ENCODE peak calls at places on chromosomes 4 and X, in seven cellular contexts. X is stimulated activated naive CD4-positive, alpha-beta T cell; A is heart right ventricle; R is iris pigment epithelial cell; Q is stimulated activated CD4-positive, alpha-beta T cell treated with anti-CD3 and anti-CD28 coated beads, TNF-alpha, amount 100 ng/mL, for 24 hours; N is CD4-positive, CD25-positive, alpha-beta regulatory T cell; G is H9. D is an unnamed sample.
A peak's percentile ranks its signal among the peaks of the same experiment; 100 is the strongest.

GRCh38 chr4:15035152-15035551 is 32.9 kb downstream of the CPEB2 start:
- DNase-seq in X (no peak), A (no peak), R (peak; percentile 91), Q (no peak), N (no peak), G (no peak), D (no peak)

GRCh38 chr4:147157860-147158701 is 212.4 kb upstream of the TTC29 start:
- DNase-seq in X (no peak), A (peak; percentile 21), R (peak; percentile 24), Q (no peak), N (no peak), G (peak; percentile 68), D (no peak)

GRCh38 chr4:140126261-140126660 is 27.7 kb downstream of the MAML3 start:
- DNase-seq in X (no peak), A (no peak), R (no peak), Q (no peak), N (no peak), G (no peak), D (no peak)

GRCh38 chrX:23331701-23332100 is 2.9 kb upstream of the PTCHD1 start:
- DNase-seq in X (no peak), A (no peak), R (no peak), Q (no peak), N (no peak), G (peak; percentile 51), D (no peak)

GRCh38 chr4:85637778-85638177 is 162.8 kb downstream of the ARHGAP24 start:
- DNase-seq in X (no peak), A (no peak), R (peak; percentile 3), Q (no peak), N (no peak), G (no peak), D (no peak)

GRCh38 chrX:48835524-48836329 is at the start of gene PCSK1N:
- DNase-seq in X (peak; percentile 15), A (no peak), R (no peak), Q (no peak), N (peak; percentile 29), G (peak; percentile 60), D (no peak)

GRCh38 chrX:43735957-43736356 is 79.9 kb downstream of the MAOA start:
- DNase-seq in X (no peak), A (no peak), R (no peak), Q (no peak), N (no peak), G (no peak), D (no peak)

GRCh38 chr4:41693629-41694028 is 54.9 kb downstream of the PHOX2B start:
- DNase-seq in X (no peak), A (no peak), R (peak; percentile 46), Q (no peak), N (no peak), G (no peak), D (no peak)

GRCh38 chr4:143626134-143626859 is 74.2 kb downstream of the FREM3 start:
- DNase-seq in X (no peak), A (peak; percentile 82), R (peak; percentile 48), Q (no peak), N (no peak), G (no peak), D (no peak)

GRCh38 chr4:99324361-99324760 is 3.2 kb upstream of the ADH1B start:
- DNase-seq in X (no peak), A (no peak), R (no peak), Q (no peak), N (no peak), G (no peak), D (no peak)

GRCh38 chrX:154655346-154655745 is 2.0 kb upstream of the CTAG2 start:
- DNase-seq in X (no peak), A (no peak), R (no peak), Q (no peak), N (no peak), G (no peak), D (no peak)

GRCh38 chr4:156948738-156949137 is 22.9 kb downstream of the PDGFC start:
- DNase-seq in X (no peak), A (no peak), R (no peak), Q (no peak), N (no peak), G (no peak), D (no peak)

GRCh38 chr4:46329118-46329976 is 60.6 kb downstream of the GABRA2 start:
- DNase-seq in X (no peak), A (peak; percentile 11), R (peak; percentile 40), Q (no peak), N (no peak), G (peak; percentile 46), D (no peak)

GRCh38 chrX:45515262-45516215 is 314.9 kb upstream of the DIPK2B start:
- DNase-seq in X (peak; percentile 7), A (peak; percentile 30), R (peak; percentile 93), Q (no peak), N (peak; percentile 30), G (no peak), D (peak; percentile 51)

GRCh38 chr4:48079972-48080391 is 54.1 kb downstream of the TXK start:
- DNase-seq in X (no peak), A (no peak), R (peak; percentile 83), Q (no peak), N (no peak), G (no peak), D (no peak)

GRCh38 chr4:26858947-26859401 is 1.7 kb upstream of the STIM2 start:
- DNase-seq in X (no peak), A (no peak), R (peak; percentile 32), Q (no peak), N (no peak), G (no peak), D (no peak)

GRCh38 chrX:40007746-40008705 is 89.7 kb downstream of the BCOR start:
- DNase-seq in X (no peak), A (no peak), R (no peak), Q (no peak), N (no peak), G (peak; percentile 45), D (no peak)

GRCh38 chrX:138191998-138192397 is 519.5 kb downstream of the FGF13 start:
- DNase-seq in X (no peak), A (peak; percentile 4), R (peak; percentile 42), Q (no peak), N (no peak), G (peak; percentile 29), D (no peak)

GRCh38 chr4:80128941-80129340 is 55.9 kb upstream of the ANTXR2 start:
- DNase-seq in X (no peak), A (no peak), R (no peak), Q (no peak), N (no peak), G (no peak), D (no peak)

GRCh38 chr4:166277851-166278250 is 404.8 kb downstream of the TLL1 start:
- DNase-seq in X (no peak), A (no peak), R (no peak), Q (no peak), N (no peak), G (no peak), D (no peak)

GRCh38 chr4:89249716-89250361 is 57.8 kb downstream of the GPRIN3 start:
- DNase-seq in X (no peak), A (no peak), R (no peak), Q (no peak), N (no peak), G (no peak), D (peak; percentile 38)

GRCh38 chrX:111102636-111103035 is 6.6 kb downstream of the PAK3 start:
- DNase-seq in X (no peak), A (no peak), R (no peak), Q (no peak), N (no peak), G (no peak), D (no peak)

GRCh38 chr4:185278716-185279115 is 69.3 kb downstream of the SNX25 start:
- DNase-seq in X (no peak), A (no peak), R (peak; percentile 41), Q (no peak), N (no peak), G (no peak), D (no peak)

GRCh38 chr4:82753238-82753637 is 45.4 kb downstream of the SCD5 start:
- DNase-seq in X (no peak), A (no peak), R (no peak), Q (no peak), N (no peak), G (no peak), D (peak; percentile 72)

GRCh38 chr4:84956014-84956413 is 10.5 kb downstream of the WDFY3 start:
- DNase-seq in X (no peak), A (no peak), R (no peak), Q (no peak), N (no peak), G (no peak), D (no peak)

GRCh38 chr4:73661646-73662119 is 41.4 kb upstream of the RASSF6 start:
- DNase-seq in X (no peak), A (no peak), R (peak; percentile 100), Q (no peak), N (no peak), G (no peak), D (no peak)

GRCh38 chrX:11451133-11451532 is 157.9 kb downstream of the AMELX start:
- DNase-seq in X (no peak), A (no peak), R (no peak), Q (no peak), N (no peak), G (no peak), D (no peak)

GRCh38 chr4:73730292-73730691 is 10.1 kb upstream of the CXCL8 start:
- DNase-seq in X (no peak), A (no peak), R (peak; percentile 63), Q (no peak), N (no peak), G (no peak), D (no peak)